ENCODE peak calls at places on chromosomes 6 and 20, in eight cellular contexts. G is GM12878, F is H1, D is upper lobe of left lung, J is transverse colon, Q is A549, O is ovary, L is tibial nerve. X is an unnamed sample.

GRCh38 chr6:21441386-21441785 is 152.2 kb upstream of the SOX4 start:
- DNase-seq in G (no peak), F (no peak), D (no peak), J (no peak), Q (no peak), O (no peak), L (no peak), X (no peak)

GRCh38 chr6:115514656-115515055 is 546.0 kb downstream of the FRK start:
- DNase-seq in G (no peak), F (no peak), D (no peak), J (no peak), Q (no peak), O (no peak), L (no peak), X (no peak)

GRCh38 chr6:84422380-84422968 is 195.0 kb upstream of the CEP162 start:
- DNase-seq in G (no peak), F (peak; percentile 41), D (peak; percentile 33), J (peak; percentile 21), Q (peak; percentile 18), O (peak; percentile 13), L (peak; percentile 65), X (no peak)

GRCh38 chr6:154410619-154411044 is 54.0 kb upstream of the IPCEF1 start:
- DNase-seq in G (no peak), F (no peak), D (no peak), J (peak; percentile 28), Q (peak; percentile 60), O (peak; percentile 67), L (peak; percentile 43), X (no peak)

GRCh38 chr20:50189681-50190250 is 864 bp upstream of the CEBPB start:
- DNase-seq in G (no peak), F (no peak), D (peak; percentile 95), J (peak; percentile 88), Q (no peak), O (peak; percentile 80), L (no peak), X (peak; percentile 85)

GRCh38 chr6:39642300-39642699 is 82.9 kb downstream of the KIF6 start:
- DNase-seq in G (no peak), F (no peak), D (no peak), J (no peak), Q (no peak), O (no peak), L (no peak), X (no peak)

GRCh38 chr20:15528386-15529111 is 1044.7 kb downstream of the KIF16B start:
- DNase-seq in G (no peak), F (no peak), D (no peak), J (no peak), Q (no peak), O (peak; percentile 45), L (no peak), X (no peak)

GRCh38 chr6:42294759-42295158 is 77.1 kb upstream of the MRPS10 start:
- DNase-seq in G (no peak), F (no peak), D (no peak), J (no peak), Q (peak; percentile 52), O (no peak), L (no peak), X (no peak)

GRCh38 chr20:19926581-19926980 is 90.6 kb upstream of the NAA20 start:
- DNase-seq in G (no peak), F (no peak), D (no peak), J (no peak), Q (no peak), O (no peak), L (no peak), X (no peak)

GRCh38 chr6:20173833-20174796 is 38.2 kb downstream of the MBOAT1 start:
- DNase-seq in G (no peak), F (no peak), D (no peak), J (no peak), Q (no peak), O (no peak), L (no peak), X (no peak)

GRCh38 chr6:157486632-157487031 is 105.6 kb downstream of the ZDHHC14 start:
- DNase-seq in G (no peak), F (no peak), D (no peak), J (no peak), Q (no peak), O (no peak), L (no peak), X (no peak)

GRCh38 chr6:137724018-137724403 is 143.0 kb upstream of the TNFAIP3 start:
- DNase-seq in G (no peak), F (no peak), D (no peak), J (no peak), Q (no peak), O (no peak), L (no peak), X (no peak)

GRCh38 chr6:30767158-30767943 is 23.0 kb upstream of the IER3 start:
- DNase-seq in G (peak; percentile 75), F (no peak), D (no peak), J (no peak), Q (no peak), O (no peak), L (no peak), X (no peak)

GRCh38 chr6:47209632-47210031 is 100.1 kb downstream of the TNFRSF21 start:
- DNase-seq in G (no peak), F (no peak), D (no peak), J (no peak), Q (no peak), O (no peak), L (no peak), X (no peak)

GRCh38 chr6:165045631-165046030 is 263.8 kb downstream of the C6orf118 start:
- DNase-seq in G (no peak), F (no peak), D (no peak), J (no peak), Q (no peak), O (no peak), L (no peak), X (no peak)

GRCh38 chr6:106084106-106084963 is 1.8 kb upstream of the PRDM1 start:
- DNase-seq in G (peak; percentile 84), F (peak; percentile 53), D (no peak), J (peak; percentile 52), Q (peak; percentile 42), O (no peak), L (peak; percentile 48), X (no peak)

GRCh38 chr6:159996626-159997497 is 28.0 kb downstream of the IGF2R start:
- DNase-seq in G (no peak), F (no peak), D (peak; percentile 22), J (no peak), Q (no peak), O (no peak), L (no peak), X (no peak)

GRCh38 chr6:312704-313485 is 20.6 kb downstream of the DUSP22 start:
- DNase-seq in G (no peak), F (no peak), D (no peak), J (no peak), Q (no peak), O (no peak), L (no peak), X (peak; percentile 75)

GRCh38 chr6:297571-298232 is 5.4 kb downstream of the DUSP22 start:
- DNase-seq in G (no peak), F (no peak), D (no peak), J (no peak), Q (no peak), O (no peak), L (no peak), X (peak; percentile 74)

GRCh38 chr20:7196481-7196880 is 429.0 kb downstream of the BMP2 start:
- DNase-seq in G (no peak), F (no peak), D (no peak), J (no peak), Q (no peak), O (no peak), L (no peak), X (no peak)

DNA sequence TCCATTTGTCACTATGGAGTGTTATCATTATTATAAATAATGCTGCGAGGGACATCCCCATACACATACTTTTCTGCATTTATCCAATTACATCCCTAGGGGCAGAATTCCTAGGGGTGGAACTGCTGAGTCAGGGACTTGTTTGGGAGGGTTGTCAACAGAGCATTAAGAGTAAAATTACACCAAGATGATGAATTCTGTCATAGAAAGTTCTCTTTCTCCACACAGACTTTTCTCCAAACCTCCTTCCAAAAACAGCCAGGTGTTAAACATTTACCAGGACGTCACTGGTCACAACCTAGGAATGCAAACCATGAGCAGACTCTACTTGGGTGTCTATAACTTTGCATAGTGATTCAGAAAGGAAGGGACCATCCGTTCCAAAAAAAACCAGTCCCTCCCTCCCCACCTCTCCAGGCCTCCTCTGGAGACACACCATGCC is 95.5 kb downstream of the PRND start:
- DNase-seq in G (no peak), F (no peak), D (no peak), J (no peak), Q (peak; percentile 94), O (no peak), L (no peak), X (no peak)
- TF ChIP-seq CTCF in G (no peak), F (no peak), D (no peak), J (no peak), Q (peak; percentile 23), O (no peak), L (no peak), X (no peak)

GRCh38 chr6:3746119-3746691 is 5.3 kb downstream of the PXDC1 start:
- DNase-seq in G (peak; percentile 37), F (no peak), D (no peak), J (peak; percentile 16), Q (no peak), O (no peak), L (no peak), X (no peak)
- TF ChIP-seq POLR2A in G (no peak), F (no peak), D (no peak), J (no peak), Q (no peak), O (no peak), L (no peak), X (no peak)

GRCh38 chr6:22643780-22644179 is 74.4 kb downstream of the HDGFL1 start:
- DNase-seq in G (no peak), F (no peak), D (peak; percentile 46), J (peak; percentile 9), Q (no peak), O (no peak), L (no peak), X (no peak)

GRCh38 chr6:22651731-22652130 is 82.4 kb downstream of the HDGFL1 start:
- DNase-seq in G (no peak), F (no peak), D (no peak), J (no peak), Q (no peak), O (no peak), L (no peak), X (no peak)

GRCh38 chr6:22642254-22642653 is 72.9 kb downstream of the HDGFL1 start:
- DNase-seq in G (no peak), F (no peak), D (no peak), J (no peak), Q (no peak), O (no peak), L (no peak), X (no peak)

DNA sequence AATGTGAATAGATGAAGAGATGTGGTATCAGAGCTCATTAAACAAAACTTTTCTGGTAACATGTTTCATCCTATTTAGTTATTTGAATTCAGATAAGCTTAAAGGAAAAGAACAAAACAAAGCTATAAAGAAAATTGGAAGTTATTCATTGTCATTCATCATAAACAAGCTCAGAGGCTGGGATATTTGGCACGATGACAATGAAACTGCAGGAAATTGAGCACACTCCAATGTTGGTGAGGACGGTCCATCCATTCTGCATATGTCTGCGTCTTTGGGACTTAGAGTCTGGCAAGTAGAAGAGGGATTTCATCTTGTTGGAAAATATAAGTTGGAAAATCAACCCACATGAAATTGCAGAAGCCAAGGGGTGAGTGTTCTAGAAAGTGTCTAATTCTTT is 78.3 kb downstream of the HDGFL1 start:
- DNase-seq in G (no peak), F (no peak), D (no peak), J (no peak), Q (no peak), O (no peak), L (no peak), X (no peak)
- TF ChIP-seq EP300 in G (no peak), F (no peak), D (no peak), J (no peak), Q (no peak), O (no peak), L (no peak), X (no peak)

GRCh38 chr20:56626367-56627121 is 2.6 kb upstream of the TFAP2C start:
- DNase-seq in G (no peak), F (peak; percentile 59), D (peak; percentile 76), J (peak; percentile 13), Q (peak; percentile 50), O (no peak), L (no peak), X (no peak)
- TF ChIP-seq CTCF in G (no peak), F (peak; percentile 71), D (no peak), J (no peak), Q (peak; percentile 35), O (no peak), L (no peak), X (no peak)